ENCODE peak calls at places on chromosome X, in six cellular contexts. A, B, Q, J, K and H are unnamed samples.

GRCh38 chrX:47169273-47169672 is 24.3 kb downstream of the RBM10 start:
- DNase-seq in J (no peak), B (no peak), K (no peak), Q (no peak), A (no peak), H (no peak)

GRCh38 chrX:96564595-96564994 is 120.0 kb upstream of the DIAPH2 start:
- DNase-seq in A (no peak), B (no peak), Q (no peak), K (no peak), J (no peak), H (no peak)

GRCh38 chrX:16711219-16712115 is 1.0 kb downstream of the CTPS2 start:
- DNase-seq in A (peak; percentile 23), Q (no peak), B (no peak), J (no peak), K (peak; percentile 51), H (no peak)

GRCh38 chrX:19824603-19825002 is 62.8 kb downstream of the SH3KBP1 start:
- DNase-seq in K (no peak), J (peak; percentile 29), B (no peak), Q (no peak), A (no peak), H (no peak)

GRCh38 chrX:110123331-110123782 is 120.4 kb downstream of the TMEM164 start:
- DNase-seq in J (no peak), K (no peak), Q (no peak), A (peak; percentile 48), B (no peak), H (no peak)

GRCh38 chrX:29528281-29528680 is 687.1 kb upstream of the MAGEB2 start:
- DNase-seq in K (no peak), A (no peak), Q (no peak), B (no peak), J (no peak), H (no peak)

GRCh38 chrX:34893741-34894140 is 48.9 kb upstream of the FAM47B start:
- DNase-seq in B (no peak), J (no peak), Q (peak; percentile 2), K (peak; percentile 25), A (no peak), H (no peak)

GRCh38 chrX:23742174-23742692 is 843 bp downstream of the ACOT9 start:
- DNase-seq in A (peak; percentile 71), Q (peak; percentile 70), J (no peak), B (peak; percentile 69), K (peak; percentile 35), H (peak; percentile 9)

GRCh38 chrX:20060961-20061868 is 55.5 kb downstream of the MAP7D2 start:
- DNase-seq in B (no peak), K (no peak), A (no peak), Q (no peak), J (no peak), H (no peak)

GRCh38 chrX:123171781-123172180 is 12.3 kb upstream of the GRIA3 start:
- DNase-seq in K (no peak), J (no peak), A (no peak), Q (no peak), B (no peak), H (no peak)

GRCh38 chrX:31658360-31658759 is 586.5 kb upstream of the FTHL17 start:
- DNase-seq in K (peak; percentile 30), A (peak; percentile 22), B (no peak), Q (peak; percentile 3), J (no peak), H (no peak)

GRCh38 chrX:27987862-27988646 is 6.8 kb upstream of the DCAF8L1 start:
- DNase-seq in K (no peak), Q (no peak), B (no peak), A (peak; percentile 67), J (no peak), H (no peak)

GRCh38 chrX:35380808-35381700 is 417.1 kb upstream of the MAGEB16 start:
- DNase-seq in A (peak; percentile 39), K (peak; percentile 47), Q (no peak), B (no peak), J (no peak), H (no peak)

GRCh38 chrX:39808471-39808917 is 289.3 kb downstream of the BCOR start:
- DNase-seq in B (peak; percentile 79), J (no peak), Q (peak; percentile 50), K (no peak), A (peak; percentile 35), H (peak; percentile 20)

GRCh38 chrX:19867411-19867732 is 20.0 kb downstream of the SH3KBP1 start:
- DNase-seq in J (no peak), K (no peak), A (no peak), Q (no peak), B (no peak), H (no peak)

GRCh38 chrX:39125834-39126233 is 324.6 kb downstream of the MID1IP1 start:
- DNase-seq in B (no peak), A (no peak), Q (no peak), K (no peak), J (no peak), H (no peak)

GRCh38 chrX:66004928-66005831 is 34.7 kb downstream of the VSIG4 start:
- DNase-seq in B (no peak), K (no peak), A (no peak), Q (no peak), J (peak; percentile 15), H (no peak)

GRCh38 chrX:139892512-139892911 is 40.3 kb downstream of the ATP11C start:
- DNase-seq in J (no peak), Q (no peak), K (no peak), B (no peak), A (no peak), H (no peak)

GRCh38 chrX:45083314-45083713 is 117.4 kb downstream of the DIPK2B start:
- DNase-seq in Q (no peak), B (no peak), A (no peak), K (no peak), J (no peak), H (no peak)

GRCh38 chrX:71282514-71283408 is 674 bp upstream of the NONO start:
- DNase-seq in Q (no peak), B (no peak), J (no peak), K (no peak), A (peak; percentile 38), H (no peak)

GRCh38 chrX:144722307-144722706 is 525.0 kb upstream of the SPANXN1 start:
- DNase-seq in A (no peak), Q (no peak), J (no peak), B (no peak), K (no peak), H (no peak)

GRCh38 chrX:99305573-99305972 is 1104.5 kb downstream of the PCDH19 start:
- DNase-seq in Q (no peak), K (no peak), A (no peak), B (no peak), J (no peak), H (no peak)

GRCh38 chrX:14015941-14016340 is 13.8 kb downstream of the GEMIN8 start:
- DNase-seq in J (no peak), K (no peak), Q (no peak), B (no peak), A (no peak), H (no peak)
- H3K4me1 ChIP-seq in J (no peaks in the 10 kb centered on the region), K (no peaks in the 10 kb centered on the region), Q (no peaks in the 10 kb centered on the region), B (no peaks in the 10 kb centered on the region), A (no peaks in the 10 kb centered on the region), H (no peaks in the 10 kb centered on the region)

GRCh38 chrX:146278381-146278780 is 460.8 kb downstream of the SLITRK2 start:
- DNase-seq in A (peak; percentile 28), K (peak; percentile 23), Q (no peak), B (no peak), J (no peak), H (no peak)
- H3K9me3 ChIP-seq in A (no peaks in the 10 kb centered on the region), K (no peaks in the 10 kb centered on the region), Q (no peaks in the 10 kb centered on the region), B (no peaks in the 10 kb centered on the region), J (no peaks in the 10 kb centered on the region), H (no peaks in the 10 kb centered on the region)

GRCh38 chrX:12955882-12956703 is 18.8 kb upstream of the TMSB4X start:
- DNase-seq in B (peak; percentile 71), J (peak; percentile 73), K (no peak), Q (peak; percentile 71), A (peak; percentile 60), H (peak; percentile 56)
- H3K4me3 ChIP-seq in B (no peak overlapping the region), J (peak overlapping the region; percentile 67), K (no peak overlapping the region), Q (no peak overlapping the region), A (no peak overlapping the region), H (no peak overlapping the region)

GRCh38 chrX:41110801-41111625 is 25.8 kb downstream of the USP9X start:
- DNase-seq in A (no peak), J (no peak), Q (no peak), B (no peak), K (no peak), H (no peak)
- H3K4me1 ChIP-seq in A (peaks cover 9% of the 10 kb centered on the region), J (peaks cover 29% of the 10 kb centered on the region), Q (no peaks in the 10 kb centered on the region), B (no peaks in the 10 kb centered on the region), K (peaks cover 24% of the 10 kb centered on the region), H (peaks cover 21% of the 10 kb centered on the region)

DNA sequence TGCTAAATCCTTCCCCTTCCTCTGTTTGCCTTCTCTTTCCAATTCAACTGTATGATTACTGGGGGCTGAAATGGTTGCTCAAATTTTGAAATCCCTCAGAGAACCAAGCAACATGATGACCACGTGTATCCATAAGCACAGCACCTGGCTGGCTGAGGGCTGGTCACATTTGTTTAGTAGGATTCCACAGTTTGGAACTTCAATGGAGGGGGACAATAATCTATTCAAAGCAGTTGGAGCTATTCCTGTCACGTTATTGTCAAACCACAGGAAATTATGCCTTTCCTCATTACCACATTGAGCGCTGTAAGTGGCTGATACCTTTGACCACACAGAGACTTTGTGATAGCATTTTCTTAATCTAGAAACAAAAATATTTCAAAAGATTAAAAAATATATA is 7.0 kb downstream of the TMSB4X start:
- DNase-seq in K (no peak), J (peak; percentile 51), Q (no peak), B (no peak), A (no peak), H (no peak)
- H3K9me3 ChIP-seq in K (no peaks in the 10 kb centered on the region), J (no peaks in the 10 kb centered on the region), Q (no peaks in the 10 kb centered on the region), B (no peaks in the 10 kb centered on the region), A (no peaks in the 10 kb centered on the region), H (no peaks in the 10 kb centered on the region)

GRCh38 chrX:153999359-154000037 is 20.2 kb downstream of the IRAK1 start:
- DNase-seq in B (no peak), K (no peak), A (no peak), Q (no peak), J (no peak), H (no peak)
- H3K4me3 ChIP-seq in B (no peak overlapping the region), K (no peak overlapping the region), A (no peak overlapping the region), Q (no peak overlapping the region), J (no peak overlapping the region), H (no peak overlapping the region)

DNA sequence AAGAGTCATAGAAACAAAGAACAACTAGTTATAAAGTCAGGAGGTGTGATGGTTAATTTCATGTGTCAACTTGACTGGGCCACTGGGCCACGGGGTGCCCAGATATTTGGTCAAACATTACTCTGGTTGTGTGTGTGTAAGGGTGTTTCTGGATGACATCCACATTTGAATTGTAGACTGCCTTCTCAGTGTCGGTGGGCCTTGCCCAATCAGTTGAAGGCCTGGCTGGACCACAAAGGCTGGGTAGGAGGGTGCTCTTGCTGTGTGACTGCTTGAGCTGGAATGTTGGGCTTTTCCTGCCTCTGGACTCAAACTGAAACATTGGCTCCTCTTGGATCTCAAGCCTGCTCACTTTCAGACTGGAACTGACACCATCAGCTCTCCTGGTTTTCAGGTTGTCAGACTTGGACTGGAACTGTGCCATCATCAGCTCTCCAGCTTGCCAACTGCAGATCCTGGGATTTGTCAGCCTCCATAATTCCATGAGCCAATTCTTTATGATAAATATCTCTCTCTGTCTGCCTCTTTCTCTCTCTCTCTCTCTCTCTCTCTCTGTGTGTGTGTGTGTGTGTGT is 41.4 kb downstream of the CLDN34 start:
- DNase-seq in B (no peak), J (no peak), K (no peak), Q (no peak), A (no peak), H (no peak)
- H3K4me1 ChIP-seq in B (no peaks in the 10 kb centered on the region), J (peaks cover 8% of the 10 kb centered on the region), K (no peaks in the 10 kb centered on the region), Q (peaks cover 44% of the 10 kb centered on the region), A (no peaks in the 10 kb centered on the region), H (peaks cover 6% of the 10 kb centered on the region)

GRCh38 chrX:2325076-2325784 is 175.5 kb downstream of the DHRSX start:
- DNase-seq in Q (no peak), J (peak; percentile 57), K (no peak), B (peak; percentile 78), A (no peak), H (peak; percentile 47)
- H3K9me3 ChIP-seq in Q (no peaks in the 10 kb centered on the region), J (no peaks in the 10 kb centered on the region), K (no peaks in the 10 kb centered on the region), B (no peaks in the 10 kb centered on the region), A (no peaks in the 10 kb centered on the region), H (no peaks in the 10 kb centered on the region)